ENCODE peak calls at places on chromosomes 6 and 20, in eight cellular contexts. One of them, this sample, is unnamed.
A peak's percentile ranks its signal among the peaks of the same experiment; 100 is the strongest.

GRCh38 chr20:44756956-44757355 is 11.3 kb downstream of the KCNK15 start:
- DNase-seq in GM12865: no peak
- DNase-seq in cardiac muscle cell: no peak
- DNase-seq in stomach: no peak
- DNase-seq in ovary: no peak
- DNase-seq in IMR-90: no peak
- DNase-seq in HCT116: no peak
- DNase-seq in HL-60: no peak
- DNase-seq in this sample: no peak

GRCh38 chr6:167826230-167827061 is at the start of gene AFDN:
- DNase-seq in stomach: peak; percentile 82
- DNase-seq in cardiac muscle cell: peak; percentile 82
- DNase-seq in IMR-90: peak; percentile 21
- DNase-seq in GM12865: peak; percentile 74
- DNase-seq in HL-60: no peak
- DNase-seq in ovary: peak; percentile 76
- DNase-seq in HCT116: no peak
- DNase-seq in this sample: no peak

GRCh38 chr20:24696396-24696795 is 227.0 kb downstream of the SYNDIG1 start:
- DNase-seq in ovary: no peak
- DNase-seq in HL-60: no peak
- DNase-seq in stomach: peak; percentile 4
- DNase-seq in HCT116: no peak
- DNase-seq in GM12865: no peak
- DNase-seq in IMR-90: no peak
- DNase-seq in cardiac muscle cell: no peak
- DNase-seq in this sample: no peak

GRCh38 chr6:101614774-101615173 is 221.3 kb downstream of the GRIK2 start:
- DNase-seq in stomach: no peak
- DNase-seq in HL-60: no peak
- DNase-seq in IMR-90: peak; percentile 87
- DNase-seq in GM12865: no peak
- DNase-seq in cardiac muscle cell: no peak
- DNase-seq in ovary: no peak
- DNase-seq in HCT116: peak; percentile 85
- DNase-seq in this sample: peak; percentile 12

GRCh38 chr6:139754898-139755754 is 380.7 kb upstream of the CITED2 start:
- DNase-seq in ovary: no peak
- DNase-seq in cardiac muscle cell: no peak
- DNase-seq in HL-60: no peak
- DNase-seq in GM12865: no peak
- DNase-seq in HCT116: no peak
- DNase-seq in IMR-90: no peak
- DNase-seq in stomach: no peak
- DNase-seq in this sample: no peak

GRCh38 chr6:5238336-5238735 is 22.4 kb downstream of the LYRM4 start:
- DNase-seq in IMR-90: no peak
- DNase-seq in HCT116: no peak
- DNase-seq in ovary: no peak
- DNase-seq in GM12865: no peak
- DNase-seq in cardiac muscle cell: no peak
- DNase-seq in stomach: no peak
- DNase-seq in HL-60: no peak
- DNase-seq in this sample: no peak

GRCh38 chr6:40338306-40338705 is 248.9 kb downstream of the LRFN2 start:
- DNase-seq in ovary: no peak
- DNase-seq in IMR-90: no peak
- DNase-seq in HL-60: no peak
- DNase-seq in stomach: no peak
- DNase-seq in cardiac muscle cell: no peak
- DNase-seq in GM12865: no peak
- DNase-seq in HCT116: no peak
- DNase-seq in this sample: no peak

GRCh38 chr6:16591681-16592549 is 169.3 kb downstream of the ATXN1 start:
- DNase-seq in stomach: no peak
- DNase-seq in cardiac muscle cell: no peak
- DNase-seq in IMR-90: no peak
- DNase-seq in HL-60: no peak
- DNase-seq in HCT116: no peak
- DNase-seq in ovary: no peak
- DNase-seq in GM12865: peak; percentile 87
- DNase-seq in this sample: no peak

GRCh38 chr6:127971945-127972391 is 71.1 kb upstream of the THEMIS start:
- DNase-seq in stomach: no peak
- DNase-seq in IMR-90: peak; percentile 70
- DNase-seq in HCT116: no peak
- DNase-seq in cardiac muscle cell: no peak
- DNase-seq in HL-60: no peak
- DNase-seq in GM12865: peak; percentile 21
- DNase-seq in ovary: no peak
- DNase-seq in this sample: peak; percentile 49

GRCh38 chr20:24208652-24209051 is 220.1 kb upstream of the GGTLC1 start:
- DNase-seq in GM12865: no peak
- DNase-seq in cardiac muscle cell: peak; percentile 34
- DNase-seq in HL-60: peak; percentile 5
- DNase-seq in stomach: no peak
- DNase-seq in HCT116: no peak
- DNase-seq in IMR-90: no peak
- DNase-seq in ovary: no peak
- DNase-seq in this sample: no peak

GRCh38 chr6:46113370-46113769 is 16.4 kb upstream of the ENPP4 start:
- DNase-seq in GM12865: no peak
- DNase-seq in ovary: no peak
- DNase-seq in HL-60: no peak
- DNase-seq in stomach: no peak
- DNase-seq in cardiac muscle cell: no peak
- DNase-seq in IMR-90: no peak
- DNase-seq in HCT116: no peak
- DNase-seq in this sample: no peak

GRCh38 chr6:55260181-55260580 is 67.1 kb upstream of the GFRAL start:
- DNase-seq in cardiac muscle cell: peak; percentile 51
- DNase-seq in ovary: no peak
- DNase-seq in HCT116: no peak
- DNase-seq in HL-60: no peak
- DNase-seq in GM12865: no peak
- DNase-seq in IMR-90: no peak
- DNase-seq in stomach: no peak
- DNase-seq in this sample: no peak

GRCh38 chr6:34360556-34360955 is 31.9 kb downstream of the NUDT3 start:
- DNase-seq in HCT116: no peak
- DNase-seq in ovary: no peak
- DNase-seq in cardiac muscle cell: no peak
- DNase-seq in IMR-90: peak; percentile 80
- DNase-seq in GM12865: no peak
- DNase-seq in stomach: no peak
- DNase-seq in HL-60: no peak
- DNase-seq in this sample: no peak

GRCh38 chr20:37366749-37367148 is 20.8 kb downstream of the SRC start:
- DNase-seq in IMR-90: no peak
- DNase-seq in HCT116: no peak
- DNase-seq in cardiac muscle cell: no peak
- DNase-seq in ovary: no peak
- DNase-seq in stomach: no peak
- DNase-seq in GM12865: no peak
- DNase-seq in HL-60: peak; percentile 22
- DNase-seq in this sample: no peak

GRCh38 chr6:119317007-119317406 is 32.6 kb downstream of the MAN1A1 start:
- DNase-seq in HL-60: no peak
- DNase-seq in HCT116: no peak
- DNase-seq in GM12865: no peak
- DNase-seq in stomach: no peak
- DNase-seq in ovary: no peak
- DNase-seq in cardiac muscle cell: no peak
- DNase-seq in IMR-90: no peak
- DNase-seq in this sample: no peak

GRCh38 chr6:11317885-11318771 is 85.7 kb upstream of the NEDD9 start:
- DNase-seq in ovary: peak; percentile 30
- DNase-seq in cardiac muscle cell: no peak
- DNase-seq in IMR-90: peak; percentile 98
- DNase-seq in HL-60: peak; percentile 80
- DNase-seq in GM12865: peak; percentile 73
- DNase-seq in HCT116: peak; percentile 8
- DNase-seq in stomach: peak; percentile 64
- DNase-seq in this sample: peak; percentile 92

GRCh38 chr6:168053086-168053956 is 25.7 kb downstream of the FRMD1 start:
- DNase-seq in IMR-90: no peak
- DNase-seq in HCT116: no peak
- DNase-seq in GM12865: no peak
- DNase-seq in cardiac muscle cell: no peak
- DNase-seq in stomach: no peak
- DNase-seq in HL-60: no peak
- DNase-seq in ovary: no peak
- DNase-seq in this sample: no peak

GRCh38 chr6:131792091-131792496 is 15.7 kb upstream of the ENPP1 start:
- DNase-seq in IMR-90: peak; percentile 49
- DNase-seq in HL-60: no peak
- DNase-seq in GM12865: no peak
- DNase-seq in HCT116: no peak
- DNase-seq in stomach: no peak
- DNase-seq in cardiac muscle cell: no peak
- DNase-seq in ovary: no peak
- DNase-seq in this sample: peak; percentile 39

GRCh38 chr20:59821201-59821600 is 112.2 kb downstream of the SYCP2 start:
- DNase-seq in ovary: peak; percentile 2
- DNase-seq in stomach: no peak
- DNase-seq in HL-60: no peak
- DNase-seq in GM12865: no peak
- DNase-seq in cardiac muscle cell: no peak
- DNase-seq in HCT116: no peak
- DNase-seq in IMR-90: no peak
- DNase-seq in this sample: no peak

GRCh38 chr6:14309516-14309915 is 191.9 kb downstream of the CD83 start:
- DNase-seq in IMR-90: no peak
- DNase-seq in stomach: no peak
- DNase-seq in HL-60: no peak
- DNase-seq in HCT116: no peak
- DNase-seq in ovary: no peak
- DNase-seq in cardiac muscle cell: no peak
- DNase-seq in GM12865: no peak
- DNase-seq in this sample: no peak

GRCh38 chr20:58889334-58890072 is 37.0 kb downstream of the GNAS start:
- DNase-seq in ovary: no peak
- DNase-seq in stomach: no peak
- DNase-seq in IMR-90: no peak
- DNase-seq in GM12865: no peak
- DNase-seq in cardiac muscle cell: peak; percentile 39
- DNase-seq in HCT116: no peak
- DNase-seq in HL-60: no peak
- DNase-seq in this sample: no peak

GRCh38 chr20:51372176-51372803 is 170.2 kb downstream of the NFATC2 start:
- DNase-seq in GM12865: peak; percentile 68
- DNase-seq in IMR-90: peak; percentile 74
- DNase-seq in stomach: peak; percentile 78
- DNase-seq in HL-60: peak; percentile 53
- DNase-seq in cardiac muscle cell: peak; percentile 87
- DNase-seq in ovary: peak; percentile 68
- DNase-seq in HCT116: peak; percentile 49
- DNase-seq in this sample: peak; percentile 60

GRCh38 chr6:24838994-24839393 is 40.3 kb upstream of the ARMH2 start:
- DNase-seq in cardiac muscle cell: no peak
- DNase-seq in HL-60: no peak
- DNase-seq in IMR-90: no peak
- DNase-seq in HCT116: no peak
- DNase-seq in ovary: no peak
- DNase-seq in stomach: no peak
- DNase-seq in GM12865: no peak
- DNase-seq in this sample: no peak

GRCh38 chr6:24949020-24949569 is 13.3 kb upstream of the RIPOR2 start:
- DNase-seq in ovary: no peak
- DNase-seq in stomach: no peak
- DNase-seq in HCT116: no peak
- DNase-seq in GM12865: peak; percentile 97
- DNase-seq in IMR-90: no peak
- DNase-seq in HL-60: no peak
- DNase-seq in cardiac muscle cell: no peak
- DNase-seq in this sample: no peak

GRCh38 chr20:2086177-2086979 is 15.2 kb upstream of the STK35 start:
- DNase-seq in ovary: no peak
- DNase-seq in HL-60: no peak
- DNase-seq in IMR-90: no peak
- DNase-seq in HCT116: no peak
- DNase-seq in GM12865: no peak
- DNase-seq in stomach: no peak
- DNase-seq in cardiac muscle cell: no peak
- DNase-seq in this sample: no peak
- TF ChIP-seq CTCF in ovary: no peak
- TF ChIP-seq CTCF in HL-60: no peak
- TF ChIP-seq CTCF in IMR-90: no peak
- TF ChIP-seq CTCF in HCT116: no peak
- TF ChIP-seq CTCF in GM12865: no peak
- TF ChIP-seq CTCF in stomach: no peak
- TF ChIP-seq CTCF in cardiac muscle cell: peak; percentile 33
- TF ChIP-seq CTCF in this sample: no peak

GRCh38 chr6:108169801-108170606 is 4.2 kb downstream of the NR2E1 start:
- DNase-seq in GM12865: no peak
- DNase-seq in stomach: no peak
- DNase-seq in cardiac muscle cell: no peak
- DNase-seq in HCT116: no peak
- DNase-seq in IMR-90: no peak
- DNase-seq in HL-60: no peak
- DNase-seq in ovary: no peak
- DNase-seq in this sample: no peak
- H3K4me3 ChIP-seq in GM12865: no peak overlapping the region
- H3K4me3 ChIP-seq in stomach: peak overlapping the region; percentile 15
- H3K4me3 ChIP-seq in cardiac muscle cell: no peak overlapping the region
- H3K4me3 ChIP-seq in HCT116: no peak overlapping the region
- H3K4me3 ChIP-seq in IMR-90: no peak overlapping the region
- H3K4me3 ChIP-seq in HL-60: no peak overlapping the region
- H3K4me3 ChIP-seq in ovary: no peak overlapping the region
- H3K4me3 ChIP-seq in this sample: no peak overlapping the region

DNA sequence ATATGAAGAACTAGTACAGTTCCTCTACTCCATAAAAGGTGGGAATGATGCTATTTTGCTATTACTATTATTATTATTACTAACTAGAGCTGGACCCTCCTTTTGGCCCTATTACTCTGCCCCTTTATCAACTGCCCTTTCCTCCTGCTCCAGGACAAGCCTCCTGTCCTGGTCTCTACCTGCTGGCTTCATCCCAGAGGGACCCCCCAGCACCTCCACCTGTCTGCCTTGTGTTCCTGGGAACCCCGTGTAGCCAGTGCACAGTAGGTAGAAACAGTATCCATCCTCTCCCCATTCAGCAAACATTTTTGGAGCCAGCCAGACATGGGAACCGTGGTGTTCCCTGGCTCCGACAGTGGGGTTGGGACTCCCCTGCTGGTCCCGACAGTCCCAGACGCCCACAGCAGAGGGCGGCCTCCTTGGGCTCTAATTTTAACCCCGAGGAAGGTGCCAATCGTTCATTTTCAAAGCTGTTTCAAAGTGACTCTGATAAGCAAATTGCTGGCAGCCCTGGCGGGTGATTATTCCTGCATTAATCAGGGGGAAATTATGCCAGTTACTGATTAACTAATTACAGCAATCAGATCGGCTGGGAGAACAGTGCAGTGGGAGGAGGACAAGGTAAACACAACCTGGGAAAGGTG is 44.2 kb upstream of the MDGA1 start:
- DNase-seq in stomach: peak; percentile 89
- DNase-seq in GM12865: no peak
- DNase-seq in cardiac muscle cell: peak; percentile 61
- DNase-seq in HCT116: no peak
- DNase-seq in IMR-90: no peak
- DNase-seq in ovary: no peak
- DNase-seq in HL-60: no peak
- DNase-seq in this sample: no peak
- TF ChIP-seq CTCF in stomach: peak; percentile 28
- TF ChIP-seq CTCF in GM12865: peak; percentile 19
- TF ChIP-seq CTCF in cardiac muscle cell: peak; percentile 60
- TF ChIP-seq CTCF in HCT116: peak; percentile 39
- TF ChIP-seq CTCF in IMR-90: no peak
- TF ChIP-seq CTCF in ovary: no peak
- TF ChIP-seq CTCF in HL-60: no peak
- TF ChIP-seq CTCF in this sample: peak; percentile 69

GRCh38 chr6:30885999-30886896 is 1.9 kb downstream of the DDR1 start:
- DNase-seq in IMR-90: peak; percentile 79
- DNase-seq in cardiac muscle cell: peak; percentile 19
- DNase-seq in HL-60: no peak
- DNase-seq in stomach: peak; percentile 49
- DNase-seq in HCT116: peak; percentile 83
- DNase-seq in GM12865: no peak
- DNase-seq in ovary: peak; percentile 79
- DNase-seq in this sample: no peak
- H3K4me3 ChIP-seq in IMR-90: peak overlapping the region; percentile 81
- H3K4me3 ChIP-seq in cardiac muscle cell: peak overlapping the region; percentile 63
- H3K4me3 ChIP-seq in HL-60: no peak overlapping the region
- H3K4me3 ChIP-seq in stomach: peak overlapping the region; percentile 81
- H3K4me3 ChIP-seq in HCT116: peak overlapping the region; percentile 87
- H3K4me3 ChIP-seq in GM12865: no peak overlapping the region
- H3K4me3 ChIP-seq in ovary: peak overlapping the region; percentile 82
- H3K4me3 ChIP-seq in this sample: peak overlapping the region; percentile 66